ENCODE peak calls at places on chromosomes 7 and 10, in four cellular contexts. W, E, G and H are unnamed samples.

GRCh38 chr10:114996542-114996941 is 58.5 kb downstream of the TRUB1 start:
- DNase-seq in W (no peak), E (no peak), G (no peak), H (no peak)

GRCh38 chr7:130118801-130119200 is 48.5 kb downstream of the KLHDC10 start:
- DNase-seq in W (no peak), E (no peak), G (no peak), H (no peak)

GRCh38 chr10:31620236-31621151 is 301.5 kb downstream of the ZEB1 start:
- DNase-seq in W (no peak), E (peak; percentile 83), G (no peak), H (no peak)

GRCh38 chr10:103934308-103934707 is 16.3 kb upstream of the STN1 start:
- DNase-seq in W (no peak), E (no peak), G (no peak), H (no peak)

GRCh38 chr10:6401562-6402348 is 178.3 kb downstream of the PRKCQ start:
- DNase-seq in W (peak; percentile 86), E (peak; percentile 87), G (peak; percentile 89), H (peak; percentile 97)

GRCh38 chr10:77037735-77038411 is 599.7 kb downstream of the KCNMA1 start:
- DNase-seq in W (no peak), E (no peak), G (peak; percentile 44), H (no peak)

GRCh38 chr10:110486680-110487410 is 10.9 kb upstream of the DUSP5 start:
- DNase-seq in W (no peak), E (no peak), G (no peak), H (no peak)

GRCh38 chr7:106102387-106102966 is 9.6 kb downstream of the SYPL1 start:
- DNase-seq in W (no peak), E (no peak), G (no peak), H (no peak)

GRCh38 chr7:107069457-107069856 is 25.0 kb downstream of the PRKAR2B start:
- DNase-seq in W (no peak), E (no peak), G (no peak), H (no peak)

GRCh38 chr7:76252020-76252419 is 50.3 kb downstream of the SRRM3 start:
- DNase-seq in W (no peak), E (no peak), G (no peak), H (no peak)

GRCh38 chr7:141663081-141663510 is 38.9 kb downstream of the DENND11 start:
- DNase-seq in W (peak; percentile 87), E (no peak), G (no peak), H (peak; percentile 59)

GRCh38 chr7:27839099-27839498 is 99.1 kb downstream of the TAX1BP1 start:
- DNase-seq in W (no peak), E (no peak), G (no peak), H (no peak)

GRCh38 chr7:36615877-36616276 is 108.4 kb downstream of the AOAH start:
- DNase-seq in W (no peak), E (no peak), G (no peak), H (no peak)

GRCh38 chr7:75040512-75040911 is 33.1 kb downstream of the RCC1L start:
- DNase-seq in W (no peak), E (no peak), G (no peak), H (no peak)

GRCh38 chr7:36547361-36547760 is 157.7 kb downstream of the ANLN start:
- DNase-seq in W (no peak), E (no peak), G (peak; percentile 32), H (no peak)